ENCODE peak calls at places on chromosomes 13 and 19, in five cellular contexts. One of them, this sample, is unnamed.

GRCh38 chr13:73874460-73874859 is 259.7 kb downstream of the KLF12 start:
- DNase-seq in ovary: no peak
- DNase-seq in heart left ventricle: no peak
- DNase-seq in tibial nerve: no peak
- DNase-seq in esophagus squamous epithelium: no peak
- DNase-seq in this sample: no peak

GRCh38 chr19:41923045-41923788 is 5.0 kb downstream of the ERFL start:
- DNase-seq in ovary: no peak
- DNase-seq in heart left ventricle: no peak
- DNase-seq in tibial nerve: no peak
- DNase-seq in esophagus squamous epithelium: no peak
- DNase-seq in this sample: no peak

GRCh38 chr13:57286511-57287098 is 119.6 kb downstream of the PRR20E start:
- DNase-seq in ovary: no peak
- DNase-seq in heart left ventricle: no peak
- DNase-seq in tibial nerve: no peak
- DNase-seq in esophagus squamous epithelium: no peak
- DNase-seq in this sample: no peak

GRCh38 chr13:104422668-104423067 is 1356.5 kb upstream of the SLC10A2 start:
- DNase-seq in ovary: no peak
- DNase-seq in heart left ventricle: no peak
- DNase-seq in tibial nerve: no peak
- DNase-seq in esophagus squamous epithelium: no peak
- DNase-seq in this sample: no peak

GRCh38 chr13:73168226-73168992 is 109.6 kb downstream of the KLF5 start:
- DNase-seq in ovary: no peak
- DNase-seq in heart left ventricle: no peak
- DNase-seq in tibial nerve: no peak
- DNase-seq in esophagus squamous epithelium: no peak
- DNase-seq in this sample: no peak

GRCh38 chr13:38667526-38668094 is 19.3 kb upstream of the FREM2 start:
- DNase-seq in ovary: no peak
- DNase-seq in heart left ventricle: no peak
- DNase-seq in tibial nerve: no peak
- DNase-seq in esophagus squamous epithelium: no peak
- DNase-seq in this sample: no peak

GRCh38 chr19:21586341-21587116 is 81.1 kb downstream of the ZNF429 start:
- DNase-seq in ovary: no peak
- DNase-seq in heart left ventricle: peak; percentile 33
- DNase-seq in tibial nerve: no peak
- DNase-seq in esophagus squamous epithelium: no peak
- DNase-seq in this sample: peak; percentile 71

GRCh38 chr13:99425485-99426341 is 75.6 kb upstream of the TM9SF2 start:
- DNase-seq in ovary: no peak
- DNase-seq in heart left ventricle: no peak
- DNase-seq in tibial nerve: no peak
- DNase-seq in esophagus squamous epithelium: peak; percentile 11
- DNase-seq in this sample: no peak

GRCh38 chr19:49987159-49987698 is 26.3 kb upstream of the SIGLEC11 start:
- DNase-seq in ovary: peak; percentile 90
- DNase-seq in heart left ventricle: peak; percentile 88
- DNase-seq in tibial nerve: peak; percentile 91
- DNase-seq in esophagus squamous epithelium: peak; percentile 33
- DNase-seq in this sample: peak; percentile 83

GRCh38 chr13:26074706-26075105 is 22.9 kb upstream of the SHISA2 start:
- DNase-seq in ovary: no peak
- DNase-seq in heart left ventricle: no peak
- DNase-seq in tibial nerve: no peak
- DNase-seq in esophagus squamous epithelium: no peak
- DNase-seq in this sample: no peak

GRCh38 chr13:31970237-31970930 is 61.2 kb upstream of the FRY start:
- DNase-seq in ovary: no peak
- DNase-seq in heart left ventricle: no peak
- DNase-seq in tibial nerve: no peak
- DNase-seq in esophagus squamous epithelium: no peak
- DNase-seq in this sample: no peak

GRCh38 chr13:22144806-22145205 is 473.9 kb downstream of the FGF9 start:
- DNase-seq in ovary: no peak
- DNase-seq in heart left ventricle: no peak
- DNase-seq in tibial nerve: no peak
- DNase-seq in esophagus squamous epithelium: no peak
- DNase-seq in this sample: no peak

GRCh38 chr13:42047561-42048322 is 706 bp upstream of the DGKH start:
- DNase-seq in ovary: peak; percentile 50
- DNase-seq in heart left ventricle: peak; percentile 53
- DNase-seq in tibial nerve: peak; percentile 21
- DNase-seq in esophagus squamous epithelium: no peak
- DNase-seq in this sample: peak; percentile 57

GRCh38 chr19:58569943-58570670 is 3.0 kb downstream of the MZF1 start:
- DNase-seq in ovary: peak; percentile 27
- DNase-seq in heart left ventricle: peak; percentile 25
- DNase-seq in tibial nerve: no peak
- DNase-seq in esophagus squamous epithelium: no peak
- DNase-seq in this sample: peak; percentile 15

GRCh38 chr13:114118763-114119123 is 13.7 kb downstream of the RASA3 start:
- DNase-seq in ovary: no peak
- DNase-seq in heart left ventricle: peak; percentile 29
- DNase-seq in tibial nerve: no peak
- DNase-seq in esophagus squamous epithelium: no peak
- DNase-seq in this sample: peak; percentile 41

GRCh38 chr13:42832341-42833153 is 51.2 kb downstream of the FAM216B start:
- DNase-seq in ovary: peak; percentile 45
- DNase-seq in heart left ventricle: peak; percentile 46
- DNase-seq in tibial nerve: no peak
- DNase-seq in esophagus squamous epithelium: no peak
- DNase-seq in this sample: no peak

GRCh38 chr19:33293255-33294057 is 8.9 kb downstream of the CEBPA start:
- DNase-seq in ovary: no peak
- DNase-seq in heart left ventricle: no peak
- DNase-seq in tibial nerve: no peak
- DNase-seq in esophagus squamous epithelium: no peak
- DNase-seq in this sample: peak; percentile 68

GRCh38 chr13:37598572-37598971 is at the start of gene POSTN:
- DNase-seq in ovary: no peak
- DNase-seq in heart left ventricle: no peak
- DNase-seq in tibial nerve: no peak
- DNase-seq in esophagus squamous epithelium: no peak
- DNase-seq in this sample: no peak

GRCh38 chr13:39132286-39132685 is 94.0 kb downstream of the NHLRC3 start:
- DNase-seq in ovary: no peak
- DNase-seq in heart left ventricle: no peak
- DNase-seq in tibial nerve: no peak
- DNase-seq in esophagus squamous epithelium: no peak
- DNase-seq in this sample: no peak

GRCh38 chr13:98783856-98784478 is 31.5 kb upstream of the SLC15A1 start:
- DNase-seq in ovary: no peak
- DNase-seq in heart left ventricle: no peak
- DNase-seq in tibial nerve: no peak
- DNase-seq in esophagus squamous epithelium: no peak
- DNase-seq in this sample: no peak

GRCh38 chr19:5539431-5539833 is 28.3 kb downstream of the TINCR start:
- DNase-seq in ovary: no peak
- DNase-seq in heart left ventricle: peak; percentile 63
- DNase-seq in tibial nerve: no peak
- DNase-seq in esophagus squamous epithelium: no peak
- DNase-seq in this sample: no peak

GRCh38 chr19:9786342-9786741 is 17.8 kb upstream of the ZNF846 start:
- DNase-seq in ovary: no peak
- DNase-seq in heart left ventricle: no peak
- DNase-seq in tibial nerve: no peak
- DNase-seq in esophagus squamous epithelium: no peak
- DNase-seq in this sample: no peak

GRCh38 chr13:33639640-33640080 is 178.3 kb upstream of the RFC3 start:
- DNase-seq in ovary: no peak
- DNase-seq in heart left ventricle: no peak
- DNase-seq in tibial nerve: no peak
- DNase-seq in esophagus squamous epithelium: no peak
- DNase-seq in this sample: no peak

GRCh38 chr19:18765224-18765623 is 25.9 kb downstream of the COMP start:
- DNase-seq in ovary: no peak
- DNase-seq in heart left ventricle: no peak
- DNase-seq in tibial nerve: no peak
- DNase-seq in esophagus squamous epithelium: no peak
- DNase-seq in this sample: no peak

GRCh38 chr19:5171711-5172110 is 168.9 kb downstream of the PTPRS start:
- DNase-seq in ovary: no peak
- DNase-seq in heart left ventricle: no peak
- DNase-seq in tibial nerve: no peak
- DNase-seq in esophagus squamous epithelium: no peak
- DNase-seq in this sample: no peak

GRCh38 chr19:45569619-45570421 is 14.8 kb downstream of the OPA3 start:
- DNase-seq in ovary: no peak
- DNase-seq in heart left ventricle: peak; percentile 77
- DNase-seq in tibial nerve: no peak
- DNase-seq in esophagus squamous epithelium: no peak
- DNase-seq in this sample: peak; percentile 83

DNA sequence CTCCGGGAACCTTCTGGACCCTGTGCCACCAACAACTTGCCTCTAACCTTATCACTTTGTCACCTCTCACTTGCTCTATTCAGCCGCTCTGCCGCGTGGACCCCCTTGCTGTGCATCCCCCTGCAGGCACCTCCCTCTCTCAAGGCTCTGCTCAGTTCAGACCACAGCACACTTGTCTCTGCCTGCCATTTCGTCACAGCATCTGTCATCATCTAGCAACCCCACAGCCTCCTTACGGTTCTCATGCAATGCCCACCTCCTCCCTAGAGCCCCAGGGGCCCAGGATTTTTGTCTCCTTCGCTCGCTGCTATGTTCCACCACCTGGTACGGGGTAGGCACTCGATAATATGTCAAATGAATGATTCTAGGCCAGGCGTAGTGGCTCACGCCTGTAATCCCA is 4.8 kb downstream of the HAUS8 start:
- DNase-seq in ovary: no peak
- DNase-seq in heart left ventricle: no peak
- DNase-seq in tibial nerve: no peak
- DNase-seq in esophagus squamous epithelium: no peak
- DNase-seq in this sample: no peak
- H3K4me1 ChIP-seq in ovary: peaks cover 7% of the 10 kb centered on the region
- H3K4me1 ChIP-seq in heart left ventricle: peaks cover 9% of the 10 kb centered on the region
- H3K4me1 ChIP-seq in tibial nerve: no peaks in the 10 kb centered on the region
- H3K4me1 ChIP-seq in esophagus squamous epithelium: peaks cover 11% of the 10 kb centered on the region
- H3K4me1 ChIP-seq in this sample: peaks cover 7% of the 10 kb centered on the region

GRCh38 chr19:13899393-13899792 is 6.5 kb downstream of the BRME1 start:
- DNase-seq in ovary: no peak
- DNase-seq in heart left ventricle: no peak
- DNase-seq in tibial nerve: no peak
- DNase-seq in esophagus squamous epithelium: no peak
- DNase-seq in this sample: no peak
- H3K27me3 ChIP-seq in ovary: no peaks in the 10 kb centered on the region
- H3K27me3 ChIP-seq in heart left ventricle: no peaks in the 10 kb centered on the region
- H3K27me3 ChIP-seq in tibial nerve: no peaks in the 10 kb centered on the region
- H3K27me3 ChIP-seq in esophagus squamous epithelium: no peaks in the 10 kb centered on the region
- H3K27me3 ChIP-seq in this sample: no peaks in the 10 kb centered on the region

DNA sequence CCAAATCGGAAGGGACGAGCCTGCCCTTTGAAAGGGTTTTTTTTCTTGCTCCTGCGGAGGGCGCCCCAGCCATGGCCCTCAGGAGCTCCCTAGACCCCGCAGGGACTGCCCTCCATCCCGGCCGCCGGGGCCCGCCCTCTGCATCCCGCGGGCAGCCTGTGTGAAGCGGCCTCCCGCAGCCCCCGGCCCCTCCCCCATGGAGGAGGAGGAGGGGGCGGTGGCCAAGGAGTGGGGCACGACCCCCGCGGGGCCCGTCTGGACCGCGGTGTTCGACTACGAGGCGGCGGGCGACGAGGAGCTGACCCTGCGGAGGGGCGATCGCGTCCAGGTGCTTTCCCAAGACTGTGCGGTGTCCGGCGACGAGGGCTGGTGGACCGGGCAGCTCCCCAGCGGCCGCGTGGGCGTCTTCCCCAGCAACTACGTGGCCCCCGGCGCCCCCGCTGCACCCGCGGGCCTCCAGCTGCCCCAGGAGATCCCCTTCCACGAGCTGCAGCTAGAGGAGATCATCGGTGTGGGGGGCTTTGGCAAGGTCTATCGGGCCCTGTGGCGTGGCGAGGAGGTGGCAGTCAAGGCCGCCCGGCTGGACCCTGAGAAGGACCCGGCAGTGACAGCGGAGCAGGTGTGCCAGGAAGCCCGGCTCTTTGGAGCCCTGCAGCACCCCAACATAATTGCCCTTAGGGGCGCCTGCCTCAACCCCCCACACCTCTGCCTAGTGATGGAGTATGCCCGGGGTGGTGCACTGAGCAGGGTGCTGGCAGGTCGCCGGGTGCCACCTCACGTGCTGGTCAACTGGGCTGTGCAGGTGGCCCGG is 815 bp downstream of the MAP3K10 start:
- DNase-seq in ovary: peak; percentile 33
- DNase-seq in heart left ventricle: peak; percentile 40
- DNase-seq in tibial nerve: no peak
- DNase-seq in esophagus squamous epithelium: no peak
- DNase-seq in this sample: peak; percentile 68
- TF ChIP-seq CTCF in ovary: no peak
- TF ChIP-seq CTCF in heart left ventricle: no peak
- TF ChIP-seq CTCF in tibial nerve: no peak
- TF ChIP-seq CTCF in esophagus squamous epithelium: no peak
- TF ChIP-seq CTCF in this sample: no peak

DNA sequence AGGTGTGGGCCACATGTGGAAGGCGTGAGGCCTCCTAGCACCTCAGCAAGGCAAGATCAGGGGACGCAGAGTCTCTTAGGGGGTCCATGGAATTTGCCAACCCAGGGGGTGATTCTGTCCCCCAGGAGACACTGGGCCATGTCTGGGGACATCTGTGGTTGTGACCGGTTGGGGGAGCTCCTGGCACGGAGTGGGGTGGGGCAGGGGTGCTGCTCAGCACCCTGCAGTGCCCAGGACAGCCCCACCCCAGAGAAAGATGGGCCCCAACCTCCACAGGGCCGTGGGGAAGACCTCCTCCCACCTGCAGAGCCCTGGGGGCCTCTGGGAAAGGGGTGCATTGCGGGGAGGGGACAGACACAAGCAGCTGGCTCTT is 4.0 kb downstream of the MKNK2 start:
- DNase-seq in ovary: peak; percentile 22
- DNase-seq in heart left ventricle: no peak
- DNase-seq in tibial nerve: no peak
- DNase-seq in esophagus squamous epithelium: no peak
- DNase-seq in this sample: no peak
- H3K4me1 ChIP-seq in ovary: peaks cover 35% of the 10 kb centered on the region
- H3K4me1 ChIP-seq in heart left ventricle: peaks cover 83% of the 10 kb centered on the region
- H3K4me1 ChIP-seq in tibial nerve: no peaks in the 10 kb centered on the region
- H3K4me1 ChIP-seq in esophagus squamous epithelium: peaks cover 81% of the 10 kb centered on the region
- H3K4me1 ChIP-seq in this sample: peaks cover 77% of the 10 kb centered on the region

GRCh38 chr13:111516712-111517640 is 196.5 kb downstream of the TEX29 start:
- DNase-seq in ovary: no peak
- DNase-seq in heart left ventricle: no peak
- DNase-seq in tibial nerve: no peak
- DNase-seq in esophagus squamous epithelium: no peak
- DNase-seq in this sample: no peak

GRCh38 chr13:111519041-111519440 is 198.6 kb downstream of the TEX29 start:
- DNase-seq in ovary: no peak
- DNase-seq in heart left ventricle: no peak
- DNase-seq in tibial nerve: no peak
- DNase-seq in esophagus squamous epithelium: no peak
- DNase-seq in this sample: no peak

GRCh38 chr13:111518161-111518791 is 197.8 kb downstream of the TEX29 start:
- DNase-seq in ovary: no peak
- DNase-seq in heart left ventricle: no peak
- DNase-seq in tibial nerve: no peak
- DNase-seq in esophagus squamous epithelium: no peak
- DNase-seq in this sample: no peak

GRCh38 chr13:111515648-111516047 is 195.2 kb downstream of the TEX29 start:
- DNase-seq in ovary: no peak
- DNase-seq in heart left ventricle: no peak
- DNase-seq in tibial nerve: no peak
- DNase-seq in esophagus squamous epithelium: no peak
- DNase-seq in this sample: no peak

GRCh38 chr13:111517641-111518010 is 197.2 kb downstream of the TEX29 start:
- DNase-seq in ovary: no peak
- DNase-seq in heart left ventricle: no peak
- DNase-seq in tibial nerve: no peak
- DNase-seq in esophagus squamous epithelium: no peak
- DNase-seq in this sample: no peak
- H3K27me3 ChIP-seq in ovary: no peaks in the 10 kb centered on the region
- H3K27me3 ChIP-seq in heart left ventricle: peaks cover 42% of the 10 kb centered on the region
- H3K27me3 ChIP-seq in tibial nerve: no peaks in the 10 kb centered on the region
- H3K27me3 ChIP-seq in esophagus squamous epithelium: no peaks in the 10 kb centered on the region
- H3K27me3 ChIP-seq in this sample: peaks cover 55% of the 10 kb centered on the region